ENCODE peak calls at places on chromosomes 12 and 14, in five cellular contexts. I is stomach; Y is CD8-positive, alpha-beta memory T cell; A is neural progenitor cell; T is RWPE1. M is an unnamed sample.
A peak's percentile ranks its signal among the peaks of the same experiment; 100 is the strongest.

GRCh38 chr14:96106891-96107290 is 67.7 kb downstream of the C14orf132 start:
- DNase-seq in I (no peak), Y (no peak), A (no peak), T (no peak), M (no peak)

GRCh38 chr12:124720687-124721500 is 142.8 kb downstream of the SCARB1 start:
- DNase-seq in I (peak; percentile 68), Y (no peak), A (no peak), T (peak; percentile 52), M (no peak)

GRCh38 chr14:91252901-91253794 is 8.6 kb upstream of the GPR68 start:
- DNase-seq in I (peak; percentile 54), Y (peak; percentile 41), A (peak; percentile 84), T (peak; percentile 31), M (no peak)

GRCh38 chr12:38823743-38824142 is 81.6 kb downstream of the CPNE8 start:
- DNase-seq in I (no peak), Y (no peak), A (no peak), T (no peak), M (no peak)

GRCh38 chr12:124096869-124097434 is 123.9 kb downstream of the ZNF664 start:
- DNase-seq in I (no peak), Y (no peak), A (no peak), T (no peak), M (no peak)

GRCh38 chr12:39764944-39765560 is 145.4 kb upstream of the ABCD2 start:
- DNase-seq in I (no peak), Y (no peak), A (peak; percentile 52), T (peak; percentile 30), M (no peak)

GRCh38 chr12:96698521-96698920 is 208.5 kb upstream of the NEDD1 start:
- DNase-seq in I (no peak), Y (no peak), A (no peak), T (no peak), M (no peak)

GRCh38 chr14:26775765-26776577 is 178.1 kb upstream of the NOVA1 start:
- DNase-seq in I (no peak), Y (no peak), A (no peak), T (peak; percentile 7), M (no peak)

GRCh38 chr14:60656755-60657608 is 7.7 kb upstream of the SIX1 start:
- DNase-seq in I (peak; percentile 59), Y (no peak), A (peak; percentile 90), T (peak; percentile 26), M (no peak)

GRCh38 chr12:111248221-111248620 is 120.7 kb downstream of the PHETA1 start:
- DNase-seq in I (no peak), Y (no peak), A (no peak), T (peak; percentile 51), M (no peak)

GRCh38 chr14:87824261-87824660 is 168.7 kb downstream of the GALC start:
- DNase-seq in I (no peak), Y (no peak), A (no peak), T (no peak), M (no peak)

GRCh38 chr14:102221026-102221425 is 81.3 kb downstream of the WDR20 start:
- DNase-seq in I (no peak), Y (no peak), A (no peak), T (peak; percentile 40), M (no peak)

GRCh38 chr14:42214981-42215491 is 608.4 kb downstream of the LRFN5 start:
- DNase-seq in I (no peak), Y (no peak), A (no peak), T (peak; percentile 75), M (no peak)
- H3K27ac ChIP-seq in I (no peak overlapping the region), Y (no peak overlapping the region), A (no peak overlapping the region), T (no peak overlapping the region), M (no peak overlapping the region)

DNA sequence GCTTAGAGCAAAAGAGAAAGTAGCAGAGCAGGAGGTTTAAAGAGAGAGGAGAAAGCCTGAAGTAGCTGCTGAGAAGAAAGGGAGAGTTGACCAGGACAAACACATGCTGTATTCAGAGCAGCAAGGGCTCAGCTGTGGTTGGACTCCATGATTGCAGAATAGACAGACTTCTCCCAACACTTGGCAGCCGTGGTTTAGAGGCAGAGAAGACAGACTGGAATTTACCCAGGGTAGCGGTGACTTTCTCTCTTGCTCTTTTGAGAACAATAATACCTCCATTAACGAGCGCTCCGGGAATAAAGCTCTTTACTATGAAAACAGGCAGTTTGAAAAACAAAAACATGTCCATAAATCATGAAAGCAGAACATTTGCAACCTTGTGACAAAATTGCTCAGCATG is 21.4 kb upstream of the IGF1 start:
- DNase-seq in I (no peak), Y (no peak), A (no peak), T (no peak), M (no peak)
- H3K27ac ChIP-seq in I (no peak overlapping the region), Y (no peak overlapping the region), A (no peak overlapping the region), T (no peak overlapping the region), M (no peak overlapping the region)

GRCh38 chr12:46451276-46452021 is 78.9 kb upstream of the SLC38A2 start:
- DNase-seq in I (no peak), Y (no peak), A (no peak), T (no peak), M (no peak)

GRCh38 chr12:46452776-46453175 is 80.2 kb upstream of the SLC38A2 start:
- DNase-seq in I (no peak), Y (no peak), A (no peak), T (no peak), M (no peak)

GRCh38 chr12:46453428-46453827 is 80.9 kb upstream of the SLC38A2 start:
- DNase-seq in I (no peak), Y (no peak), A (no peak), T (peak; percentile 49), M (no peak)

GRCh38 chr12:46450279-46450748 is 77.7 kb upstream of the SLC38A2 start:
- DNase-seq in I (peak; percentile 89), Y (no peak), A (no peak), T (no peak), M (no peak)

DNA sequence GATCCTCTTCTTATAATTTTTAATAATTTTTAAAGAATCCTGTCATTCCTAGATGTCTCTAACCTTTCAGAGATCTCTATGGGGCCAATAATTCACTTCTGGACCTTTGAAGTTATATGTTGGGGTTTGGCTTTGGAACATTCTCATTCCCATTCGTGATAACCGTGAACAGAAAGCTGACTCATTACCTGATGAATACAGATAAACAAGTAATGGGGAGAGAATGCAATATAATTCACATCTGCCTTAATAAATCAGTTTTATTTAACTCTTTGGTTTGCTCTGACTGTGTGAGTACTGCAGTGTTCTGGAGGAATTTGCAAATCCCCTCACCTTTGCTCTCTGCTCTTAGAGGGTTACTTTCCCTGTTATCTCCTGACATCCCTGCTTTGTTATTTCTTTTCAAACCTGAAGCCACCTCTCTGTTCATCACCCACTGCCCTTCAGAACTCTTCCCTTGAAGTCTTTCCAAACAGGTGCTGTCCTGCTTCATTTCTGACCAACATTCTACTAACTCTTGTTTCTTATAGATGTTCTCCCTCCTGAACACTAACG is 79.6 kb upstream of the SLC38A2 start:
- DNase-seq in I (no peak), Y (no peak), A (no peak), T (no peak), M (no peak)
- H3K27ac ChIP-seq in I (no peak overlapping the region), Y (no peak overlapping the region), A (no peak overlapping the region), T (no peak overlapping the region), M (no peak overlapping the region)

GRCh38 chr12:118880745-118881144 is 100.6 kb upstream of the SRRM4 start:
- DNase-seq in I (no peak), Y (no peak), A (no peak), T (no peak), M (no peak)
- H3K27ac ChIP-seq in I (no peak overlapping the region), Y (no peak overlapping the region), A (no peak overlapping the region), T (no peak overlapping the region), M (no peak overlapping the region)

GRCh38 chr12:455821-456220 is 3.9 kb upstream of the B4GALNT3 start:
- DNase-seq in I (no peak), Y (no peak), A (no peak), T (no peak), M (no peak)
- H3K27ac ChIP-seq in I (no peak overlapping the region), Y (no peak overlapping the region), A (no peak overlapping the region), T (no peak overlapping the region), M (no peak overlapping the region)

GRCh38 chr14:68358500-68358899 is 434.4 kb downstream of the ZFP36L1 start:
- DNase-seq in I (no peak), Y (no peak), A (no peak), T (no peak), M (no peak)
- H3K27ac ChIP-seq in I (no peak overlapping the region), Y (no peak overlapping the region), A (no peak overlapping the region), T (no peak overlapping the region), M (no peak overlapping the region)

GRCh38 chr14:105028251-105028927 is 7.5 kb upstream of the CDCA4 start:
- DNase-seq in I (no peak), Y (no peak), A (no peak), T (no peak), M (no peak)
- H3K27ac ChIP-seq in I (no peak overlapping the region), Y (no peak overlapping the region), A (no peak overlapping the region), T (peak overlapping the region; percentile 99), M (no peak overlapping the region)